ENCODE peak calls at places on chromosomes 12 and 14, in four cellular contexts. R is HepG2, F is K562, X is GM12878. G is an unnamed sample.

GRCh38 chr12:34394211-34395055 is 372.1 kb downstream of the ALG10 start:
- DNase-seq in X (no peak), R (no peak), F (no peak), G (no peak)

GRCh38 chr12:14111230-14111865 is 129.9 kb upstream of the GRIN2B start:
- DNase-seq in X (peak), R (peak), F (no peak), G (peak)

GRCh38 chr12:71536279-71536938 is 96.8 kb downstream of the LGR5 start:
- DNase-seq in X (no peak), F (no peak), R (peak), G (no peak)

GRCh38 chr12:19234991-19235876 is 105.7 kb downstream of the PLEKHA5 start:
- DNase-seq in X (no peak), F (no peak), R (peak), G (no peak)

GRCh38 chr14:21940887-21941855 is 267.6 kb upstream of the OR4E1 start:
- DNase-seq in X (no peak), R (peak), F (peak), G (peak)

GRCh38 chr14:104681689-104682074 is 7.7 kb upstream of the INF2 start:
- DNase-seq in F (no peak), R (peak), X (no peak), G (no peak)

GRCh38 chr12:99948380-99948779 is 36.4 kb downstream of the ANKS1B start:
- DNase-seq in F (no peak), R (no peak), X (no peak), G (no peak)

GRCh38 chr14:102982852-102983470 is 60.5 kb downstream of the AMN start:
- DNase-seq in F (no peak), R (no peak), X (no peak), G (no peak)

GRCh38 chr14:101761032-101761880 is at the start of gene PPP2R5C:
- DNase-seq in X (no peak), R (peak), F (peak), G (peak)

GRCh38 chr14:40447032-40447431 is 1014.8 kb upstream of the FBXO33 start:
- DNase-seq in X (no peak), R (no peak), F (no peak), G (no peak)

GRCh38 chr12:131902332-131903241 is 8.2 kb downstream of the ULK1 start:
- DNase-seq in R (no peak), F (no peak), X (no peak), G (no peak)

GRCh38 chr14:52748647-52749292 is 18.8 kb downstream of the STYX start:
- DNase-seq in R (no peak), F (no peak), X (no peak), G (no peak)

GRCh38 chr12:52867636-52868035 is 18.8 kb upstream of the KRT78 start:
- DNase-seq in R (no peak), F (no peak), X (no peak), G (no peak)

GRCh38 chr14:65791551-65791981 is 379.0 kb downstream of the FUT8 start:
- DNase-seq in F (no peak), R (no peak), X (peak), G (no peak)

GRCh38 chr14:52473557-52473956 is 78.7 kb downstream of the TXNDC16 start:
- DNase-seq in F (no peak), X (no peak), R (peak), G (no peak)

GRCh38 chr12:14716848-14717444 is 20.5 kb upstream of the GUCY2C start:
- DNase-seq in R (peak), F (peak), X (no peak), G (peak)

GRCh38 chr12:118850244-118850825 is 131.0 kb upstream of the SRRM4 start:
- DNase-seq in F (peak), R (peak), X (no peak), G (peak)

GRCh38 chr14:21069388-21070082 is 569 bp upstream of the ARHGEF40 start:
- DNase-seq in F (no peak), R (peak), X (no peak), G (no peak)

GRCh38 chr12:59041241-59042121 is 121.2 kb upstream of the LRIG3 start:
- DNase-seq in R (no peak), F (no peak), X (no peak), G (no peak)

GRCh38 chr12:104605685-104606084 is 148.9 kb downstream of the CHST11 start:
- DNase-seq in R (no peak), X (no peak), F (no peak), G (no peak)

GRCh38 chr12:3097186-3097804 is 20.1 kb downstream of the TSPAN9 start:
- DNase-seq in X (no peak), R (peak), F (peak), G (no peak)

GRCh38 chr12:50102648-50103309 is 1.0 kb upstream of the GPD1 start:
- DNase-seq in F (no peak), X (no peak), R (no peak), G (no peak)

GRCh38 chr14:56501909-56502530 is 77.6 kb upstream of the TMEM260 start:
- DNase-seq in F (no peak), X (no peak), R (no peak), G (no peak)

GRCh38 chr12:89040146-89040964 is 311.9 kb downstream of the DUSP6 start:
- DNase-seq in R (no peak), F (no peak), X (no peak), G (peak)

GRCh38 chr14:49594347-49595089 is 4.2 kb upstream of the LRR1 start:
- DNase-seq in X (peak), F (peak), R (no peak), G (peak)

GRCh38 chr14:54763761-54764160 is 138.9 kb downstream of the GCH1 start:
- DNase-seq in R (no peak), X (no peak), F (no peak), G (no peak)

GRCh38 chr14:32426028-32426427 is 96.9 kb downstream of the AKAP6 start:
- DNase-seq in F (no peak), X (no peak), R (no peak), G (no peak)

GRCh38 chr12:5379737-5380496 is 52.0 kb upstream of the NTF3 start:
- DNase-seq in X (peak), R (no peak), F (no peak), G (no peak)

GRCh38 chr12:50275545-50275944 is 7.8 kb downstream of the LIMA1 start:
- DNase-seq in R (no peak), X (no peak), F (no peak), G (no peak)

GRCh38 chr12:14846042-14846587 is 2.8 kb upstream of the ART4 start:
- DNase-seq in X (no peak), R (no peak), F (no peak), G (no peak)

GRCh38 chr14:90510208-90510607 is 113.4 kb downstream of the CALM1 start:
- DNase-seq in R (no peak), F (no peak), X (no peak), G (no peak)
- TF ChIP-seq FOXM1 in R (no peak), F (no peak), X (no peak), G (no peak)

DNA sequence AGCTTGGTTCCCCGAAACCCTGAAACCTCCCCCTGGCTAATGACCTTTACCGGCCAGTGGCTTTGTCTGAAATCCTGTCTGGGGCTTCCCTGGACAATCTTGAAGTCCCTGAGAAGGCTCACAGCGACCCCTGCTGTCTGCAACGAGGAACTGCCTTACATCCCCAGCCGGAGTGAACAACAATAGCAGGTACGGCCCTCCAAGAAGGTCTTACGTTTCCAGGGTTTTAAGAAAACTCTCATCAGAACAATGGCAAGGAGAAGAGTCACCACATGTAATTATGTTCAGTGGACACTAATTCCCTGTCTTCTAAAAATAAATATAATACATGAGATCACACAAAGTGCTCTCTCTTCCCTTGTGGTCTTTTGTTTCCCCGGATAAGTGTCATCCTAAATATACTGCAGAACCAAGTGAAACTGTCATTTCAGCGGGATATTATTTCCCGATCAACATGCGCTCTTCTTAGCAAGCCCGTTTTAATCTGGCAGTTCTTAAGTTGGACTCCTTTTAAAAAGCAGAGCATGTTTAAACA is 53.3 kb downstream of the RBM19 start:
- DNase-seq in R (peak), X (no peak), F (peak), G (peak)
- TF ChIP-seq BHLHE40 in R (no peak), X (no peak), F (no peak), G (no peak)

GRCh38 chr14:47277703-47278102 is 397.7 kb downstream of the MDGA2 start:
- DNase-seq in R (no peak), X (no peak), F (no peak), G (no peak)

GRCh38 chr14:47276931-47277330 is 398.5 kb downstream of the MDGA2 start:
- DNase-seq in X (no peak), F (no peak), R (no peak), G (no peak)

GRCh38 chr14:47273939-47274338 is 401.5 kb downstream of the MDGA2 start:
- DNase-seq in F (no peak), R (no peak), X (no peak), G (no peak)

GRCh38 chr14:47284283-47284682 is 391.1 kb downstream of the MDGA2 start:
- DNase-seq in R (no peak), F (no peak), X (no peak), G (no peak)

GRCh38 chr14:47278233-47278842 is 397.1 kb downstream of the MDGA2 start:
- DNase-seq in R (peak), F (peak), X (no peak), G (peak)
- TF ChIP-seq TARDBP in R (no peak), F (no peak), X (no peak), G (no peak)

DNA sequence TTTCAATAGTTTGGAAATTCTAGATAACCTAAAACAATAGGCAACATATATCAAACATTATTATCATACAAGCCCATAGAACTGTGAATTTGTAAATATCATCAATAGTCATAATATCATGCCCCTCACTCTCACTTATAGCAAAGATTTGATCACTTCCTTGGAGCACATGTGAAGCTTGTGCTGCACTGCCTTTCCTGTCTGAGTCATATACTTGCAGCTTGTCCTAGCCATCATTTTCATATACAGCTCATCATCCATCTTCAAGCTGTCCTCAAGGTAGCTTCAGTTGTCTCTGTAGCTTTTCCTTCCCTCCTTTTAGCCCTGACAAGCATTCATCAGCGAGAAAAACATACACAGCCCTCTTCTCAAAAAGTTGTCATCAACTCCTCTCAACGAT is 746.5 kb upstream of the FOXG1 start:
- DNase-seq in F (no peak), X (no peak), R (no peak), G (no peak)
- TF ChIP-seq FOXM1 in F (no peak), X (no peak), R (no peak), G (no peak)

GRCh38 chr12:57221169-57221917 is 4.7 kb downstream of the NXPH4 start:
- DNase-seq in F (no peak), R (no peak), X (no peak), G (no peak)

GRCh38 chr12:57220770-57221168 is 4.2 kb downstream of the NXPH4 start:
- DNase-seq in F (no peak), X (no peak), R (no peak), G (no peak)

GRCh38 chr12:57219205-57219992 is 2.8 kb downstream of the NXPH4 start:
- DNase-seq in R (no peak), F (no peak), X (no peak), G (no peak)

GRCh38 chr12:57218030-57218853 is 1.6 kb downstream of the NXPH4 start:
- DNase-seq in F (no peak), X (no peak), R (no peak), G (no peak)

GRCh38 chr12:57219993-57220728 is 3.6 kb downstream of the NXPH4 start:
- DNase-seq in F (no peak), X (no peak), R (no peak), G (no peak)
- TF ChIP-seq BHLHE40 in F (no peak), X (no peak), R (no peak), G (no peak)

GRCh38 chr14:97379091-97379531 is 581.9 kb downstream of the VRK1 start:
- DNase-seq in X (no peak), R (no peak), F (no peak), G (no peak)
- TF ChIP-seq TARDBP in X (no peak), R (no peak), F (no peak), G (no peak)

GRCh38 chr14:36905272-36906046 is 243.8 kb downstream of the PAX9 start:
- DNase-seq in R (no peak), X (no peak), F (no peak), G (peak)
- TF ChIP-seq FOXM1 in R (no peak), X (no peak), F (no peak), G (no peak)

G was measured in HEK293T.